ENCODE peak calls at places on chromosome 17, in four cellular contexts. K, V, Q and O are unnamed samples.

GRCh38 chr17:69246726-69247375 is 18.2 kb upstream of the ABCA10 start:
- DNase-seq in K (no peak), V (no peak), Q (no peak), O (no peak)

GRCh38 chr17:49521521-49522185 is 26.6 kb downstream of the NGFR start:
- DNase-seq in K (no peak), V (no peak), Q (no peak), O (no peak)

GRCh38 chr17:35243459-35244204 is 760 bp downstream of the SLFN5 start:
- DNase-seq in K (peak; percentile 48), V (peak; percentile 71), Q (peak; percentile 81), O (no peak)

GRCh38 chr17:50205111-50205821 is 3.8 kb upstream of the COL1A1 start:
- DNase-seq in K (peak; percentile 73), V (no peak), Q (no peak), O (no peak)

GRCh38 chr17:45353047-45353446 is 36.2 kb upstream of the MAP3K14 start:
- DNase-seq in K (no peak), V (no peak), Q (peak; percentile 1), O (no peak)

GRCh38 chr17:66777689-66778225 is 57.2 kb upstream of the CACNG5 start:
- DNase-seq in K (no peak), V (no peak), Q (no peak), O (no peak)

GRCh38 chr17:18968945-18969887 is 17.3 kb downstream of the SLC5A10 start:
- DNase-seq in K (no peak), V (no peak), Q (no peak), O (no peak)

GRCh38 chr17:57902800-57903759 is 52.1 kb downstream of the CUEDC1 start:
- DNase-seq in K (no peak), V (no peak), Q (peak; percentile 90), O (peak; percentile 39)

GRCh38 chr17:20935740-20936139 is 107.1 kb downstream of the USP22 start:
- DNase-seq in K (no peak), V (no peak), Q (no peak), O (no peak)

GRCh38 chr17:54900457-54901229 is at the start of gene TOM1L1:
- DNase-seq in K (peak; percentile 51), V (no peak), Q (no peak), O (no peak)

GRCh38 chr17:48841395-48841831 is 10.6 kb downstream of the CALCOCO2 start:
- DNase-seq in K (no peak), V (peak; percentile 39), Q (no peak), O (no peak)

GRCh38 chr17:67420994-67421393 is 43.9 kb downstream of the PITPNC1 start:
- DNase-seq in K (no peak), V (no peak), Q (no peak), O (no peak)

GRCh38 chr17:40445769-40446468 is 2.7 kb downstream of the IGFBP4 start:
- DNase-seq in K (no peak), V (no peak), Q (no peak), O (no peak)

GRCh38 chr17:28908640-28909098 is 5.8 kb upstream of the DHRS13 start:
- DNase-seq in K (peak; percentile 58), V (no peak), Q (no peak), O (no peak)

GRCh38 chr17:72950236-72950931 is 142.1 kb downstream of the SLC39A11 start:
- DNase-seq in K (no peak), V (no peak), Q (no peak), O (no peak)

GRCh38 chr17:1486802-1487695 is 5.4 kb downstream of the MYO1C start:
- DNase-seq in K (peak; percentile 77), V (peak; percentile 85), Q (peak; percentile 91), O (no peak)

GRCh38 chr17:7676533-7676932 is 10.8 kb downstream of the TP53 start:
- DNase-seq in K (no peak), V (no peak), Q (no peak), O (no peak)

GRCh38 chr17:55582910-55583309 is 71.7 kb upstream of the SMIM36 start:
- DNase-seq in K (no peak), V (no peak), Q (no peak), O (no peak)

GRCh38 chr17:4007346-4008081 is 43.3 kb upstream of the ATP2A3 start:
- DNase-seq in K (no peak), V (no peak), Q (no peak), O (no peak)

DNA sequence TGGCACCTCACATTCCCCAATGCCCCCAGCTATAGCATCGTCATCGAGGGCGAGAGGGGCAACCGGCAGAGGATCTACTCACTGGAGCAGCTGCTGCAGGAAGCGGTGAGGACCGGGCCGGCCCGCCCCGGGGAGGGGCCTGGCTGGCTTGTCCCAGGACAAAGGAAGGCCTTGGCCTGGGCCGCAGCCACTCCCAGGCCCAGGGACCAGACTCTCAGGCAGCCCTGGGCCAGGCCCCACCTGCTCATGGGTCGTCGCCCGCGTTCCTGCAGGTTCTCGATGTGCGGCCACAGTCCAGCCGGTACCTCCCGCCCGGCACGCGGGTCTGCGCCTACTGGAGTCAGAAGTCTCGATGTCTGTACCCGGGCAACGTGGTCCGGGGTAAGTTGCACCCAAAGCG is 53.4 kb downstream of the ACTG1 start:
- DNase-seq in K (no peak), V (no peak), Q (peak; percentile 87), O (no peak)
- H3K36me3 ChIP-seq in K (no peaks in the 10 kb centered on the region), V (no peaks in the 10 kb centered on the region), Q (no peaks in the 10 kb centered on the region), O (no peaks in the 10 kb centered on the region)

GRCh38 chr17:61981323-61981722 is 53.5 kb upstream of the INTS2 start:
- DNase-seq in K (no peak), V (no peak), Q (no peak), O (no peak)

GRCh38 chr17:61984826-61985225 is 57.0 kb upstream of the INTS2 start:
- DNase-seq in K (no peak), V (no peak), Q (no peak), O (no peak)

GRCh38 chr17:61980535-61980934 is 52.8 kb upstream of the INTS2 start:
- DNase-seq in K (no peak), V (no peak), Q (no peak), O (no peak)
- H3K36me3 ChIP-seq in K (no peaks in the 10 kb centered on the region), V (peaks cover 32% of the 10 kb centered on the region), Q (no peaks in the 10 kb centered on the region), O (peaks cover 100% of the 10 kb centered on the region)

DNA sequence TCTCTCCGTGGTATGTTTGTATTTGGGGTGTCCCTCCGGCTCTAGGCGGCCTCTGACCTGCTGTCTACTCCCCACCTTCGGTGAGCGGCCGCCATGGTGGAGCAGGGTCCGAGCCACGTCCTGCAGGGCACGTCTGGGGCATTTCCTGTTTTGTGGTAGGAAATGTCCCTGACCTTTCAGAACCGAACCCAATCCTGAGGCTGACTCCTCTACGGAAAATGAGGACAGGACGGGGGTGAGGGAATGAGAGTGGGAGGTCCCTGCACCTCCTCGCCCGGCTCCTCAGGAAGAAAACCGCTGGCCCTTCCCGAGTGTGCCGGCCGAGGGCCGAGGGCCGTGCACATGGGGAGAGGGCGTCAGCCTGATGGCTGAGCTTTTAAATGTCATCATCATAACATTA is 45.8 kb downstream of the WDR45B start:
- DNase-seq in K (no peak), V (no peak), Q (no peak), O (no peak)
- H3K36me3 ChIP-seq in K (no peaks in the 10 kb centered on the region), V (peaks cover 39% of the 10 kb centered on the region), Q (peaks cover 3% of the 10 kb centered on the region), O (peaks cover 5% of the 10 kb centered on the region)

DNA sequence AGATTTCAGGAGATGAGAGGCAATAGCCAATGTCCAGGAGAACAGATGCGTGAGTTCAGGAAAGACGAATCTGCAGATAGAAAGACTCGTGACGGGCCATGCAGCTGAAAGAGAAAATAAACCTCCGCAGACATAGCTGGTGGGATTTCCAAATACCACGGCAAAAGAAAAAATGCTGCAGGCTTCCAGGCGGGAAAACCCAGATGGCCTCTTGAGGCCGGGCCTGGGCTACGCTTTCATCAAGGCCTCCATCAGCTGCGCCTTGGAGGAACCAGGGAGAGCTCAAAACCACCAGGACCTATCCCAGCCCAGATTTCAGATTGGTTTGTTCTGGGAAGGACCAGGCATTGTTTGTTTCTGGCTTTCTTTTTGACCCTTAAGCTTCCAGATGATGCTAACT is 16.7 kb downstream of the CCDC40 start:
- DNase-seq in K (no peak), V (no peak), Q (no peak), O (no peak)
- H3K36me3 ChIP-seq in K (no peaks in the 10 kb centered on the region), V (no peaks in the 10 kb centered on the region), Q (no peaks in the 10 kb centered on the region), O (no peaks in the 10 kb centered on the region)

DNA sequence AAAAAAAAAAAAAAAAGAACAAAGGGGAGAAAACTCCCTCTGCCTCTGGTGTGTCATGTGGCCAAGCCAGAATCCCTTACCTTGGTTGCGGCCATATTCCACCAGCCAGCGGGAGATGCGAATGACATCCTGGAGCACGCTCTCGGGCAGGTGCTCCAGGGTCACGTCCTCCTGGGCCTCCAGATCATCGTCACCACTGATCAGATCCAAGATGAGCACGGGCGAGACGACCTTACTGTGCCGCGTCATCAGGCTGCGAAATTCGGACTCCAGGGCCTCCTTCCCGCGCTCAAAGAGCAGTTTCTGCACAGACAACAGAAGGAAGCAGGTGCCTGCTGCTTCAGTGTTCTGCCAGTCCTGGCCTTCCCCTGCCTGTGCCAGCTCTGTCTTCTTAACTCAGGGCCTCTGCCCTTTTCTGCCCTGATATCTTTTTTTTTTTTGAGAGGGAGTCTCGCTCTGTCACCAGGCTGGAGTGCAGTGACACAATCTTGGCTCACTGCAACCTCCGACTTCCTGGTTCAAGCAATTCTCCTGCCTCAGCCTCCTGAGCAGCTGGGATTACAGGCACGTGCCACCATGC is 5.8 kb downstream of the EXOC7 start:
- DNase-seq in K (no peak), V (no peak), Q (no peak), O (no peak)
- H3K36me3 ChIP-seq in K (no peaks in the 10 kb centered on the region), V (peaks cover 35% of the 10 kb centered on the region), Q (no peaks in the 10 kb centered on the region), O (peaks cover 54% of the 10 kb centered on the region)

DNA sequence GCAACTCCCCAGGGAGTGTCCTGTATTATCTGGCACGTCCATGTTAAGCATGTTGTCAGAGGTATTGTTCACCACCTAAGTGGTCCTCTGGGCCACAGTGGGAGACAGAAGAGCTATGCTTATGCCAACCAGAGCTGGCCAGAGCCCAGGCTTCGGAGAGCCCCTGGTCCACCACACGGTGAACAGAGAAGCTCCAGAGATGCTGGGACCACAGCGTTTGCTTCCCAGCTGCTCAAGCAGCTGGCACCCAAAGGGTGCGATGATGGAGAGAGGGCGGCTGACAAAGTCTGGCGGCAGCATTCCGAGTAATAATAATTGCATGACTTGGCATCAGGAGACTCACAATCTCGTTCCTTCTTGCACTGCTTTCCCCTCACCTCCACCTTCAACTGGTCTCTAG is 35.8 kb upstream of the RCVRN start:
- DNase-seq in K (no peak), V (no peak), Q (no peak), O (no peak)
- H3K36me3 ChIP-seq in K (no peaks in the 10 kb centered on the region), V (no peaks in the 10 kb centered on the region), Q (no peaks in the 10 kb centered on the region), O (no peaks in the 10 kb centered on the region)

GRCh38 chr17:64534187-64534586 is 27.4 kb downstream of the CEP95 start:
- DNase-seq in K (no peak), V (no peak), Q (no peak), O (no peak)

GRCh38 chr17:64536913-64537312 is 30.1 kb downstream of the CEP95 start:
- DNase-seq in K (no peak), V (no peak), Q (no peak), O (no peak)

GRCh38 chr17:64533784-64534183 is 27.0 kb downstream of the CEP95 start:
- DNase-seq in K (no peak), V (no peak), Q (no peak), O (no peak)

GRCh38 chr17:64537488-64537887 is 30.7 kb downstream of the CEP95 start:
- DNase-seq in K (no peak), V (no peak), Q (no peak), O (no peak)

GRCh38 chr17:64535357-64535756 is 28.6 kb downstream of the CEP95 start:
- DNase-seq in K (no peak), V (no peak), Q (no peak), O (no peak)
- H3K36me3 ChIP-seq in K (no peaks in the 10 kb centered on the region), V (peaks cover 50% of the 10 kb centered on the region), Q (no peaks in the 10 kb centered on the region), O (peaks cover 43% of the 10 kb centered on the region)